ENCODE peak calls at places on chromosomes 13 and 19, in six cellular contexts. P, T, Q, R, Y and V are unnamed samples.

GRCh38 chr13:79874396-79875360 is 393.7 kb downstream of the NDFIP2 start:
- DNase-seq in Q (no peak), T (no peak), P (peak), R (no peak), Y (peak), V (peak)

GRCh38 chr19:13790354-13790753 is 4.9 kb upstream of the ZSWIM4 start:
- DNase-seq in Y (peak), Q (no peak), T (no peak), R (no peak), P (peak), V (no peak)

GRCh38 chr13:100394005-100394695 is 194.4 kb downstream of the GGACT start:
- DNase-seq in Q (no peak), T (peak), R (no peak), P (peak), Y (peak), V (peak)

GRCh38 chr13:19587635-19588300 is 26.4 kb upstream of the TPTE2 start:
- DNase-seq in Y (peak), R (no peak), Q (no peak), T (peak), P (peak), V (peak)

GRCh38 chr13:113187905-113188595 is 20.4 kb downstream of the PCID2 start:
- DNase-seq in Y (no peak), Q (no peak), P (peak), R (no peak), T (no peak), V (no peak)

GRCh38 chr13:39577833-39578232 is 25.2 kb downstream of the LHFPL6 start:
- DNase-seq in T (peak), P (no peak), R (no peak), Q (no peak), Y (no peak), V (no peak)

GRCh38 chr13:73417012-73417615 is 358.3 kb downstream of the KLF5 start:
- DNase-seq in T (no peak), P (no peak), R (no peak), Q (no peak), Y (peak), V (peak)

GRCh38 chr13:113537909-113538688 is 46.5 kb upstream of the TFDP1 start:
- DNase-seq in T (no peak), R (peak), P (no peak), Y (no peak), Q (no peak), V (no peak)

GRCh38 chr19:1453525-1454371 is 3.8 kb downstream of the APC2 start:
- DNase-seq in Q (no peak), T (no peak), R (no peak), P (peak), Y (peak), V (peak)

GRCh38 chr13:27264181-27264580 is 6.4 kb upstream of the RASL11A start:
- DNase-seq in Q (no peak), R (no peak), Y (peak), T (peak), P (peak), V (peak)

GRCh38 chr13:110304256-110304655 is 2.7 kb downstream of the COL4A1 start:
- DNase-seq in Q (peak), T (no peak), Y (peak), R (no peak), P (peak), V (peak)

GRCh38 chr19:12668937-12669271 is 2.3 kb downstream of the WDR83 start:
- DNase-seq in Y (peak), Q (no peak), T (peak), P (peak), R (peak), V (peak)

GRCh38 chr19:18093439-18094161 is 4.0 kb upstream of the MAST3 start:
- DNase-seq in P (no peak), T (no peak), R (no peak), Q (no peak), Y (no peak), V (peak)

GRCh38 chr13:57933606-57934005 is 302.1 kb downstream of the PCDH17 start:
- DNase-seq in Y (no peak), T (no peak), R (no peak), Q (no peak), P (peak), V (no peak)

GRCh38 chr19:28968721-28969120 is 244.2 kb downstream of the UQCRFS1 start:
- DNase-seq in P (no peak), Q (no peak), Y (no peak), R (no peak), T (no peak), V (peak)

DNA sequence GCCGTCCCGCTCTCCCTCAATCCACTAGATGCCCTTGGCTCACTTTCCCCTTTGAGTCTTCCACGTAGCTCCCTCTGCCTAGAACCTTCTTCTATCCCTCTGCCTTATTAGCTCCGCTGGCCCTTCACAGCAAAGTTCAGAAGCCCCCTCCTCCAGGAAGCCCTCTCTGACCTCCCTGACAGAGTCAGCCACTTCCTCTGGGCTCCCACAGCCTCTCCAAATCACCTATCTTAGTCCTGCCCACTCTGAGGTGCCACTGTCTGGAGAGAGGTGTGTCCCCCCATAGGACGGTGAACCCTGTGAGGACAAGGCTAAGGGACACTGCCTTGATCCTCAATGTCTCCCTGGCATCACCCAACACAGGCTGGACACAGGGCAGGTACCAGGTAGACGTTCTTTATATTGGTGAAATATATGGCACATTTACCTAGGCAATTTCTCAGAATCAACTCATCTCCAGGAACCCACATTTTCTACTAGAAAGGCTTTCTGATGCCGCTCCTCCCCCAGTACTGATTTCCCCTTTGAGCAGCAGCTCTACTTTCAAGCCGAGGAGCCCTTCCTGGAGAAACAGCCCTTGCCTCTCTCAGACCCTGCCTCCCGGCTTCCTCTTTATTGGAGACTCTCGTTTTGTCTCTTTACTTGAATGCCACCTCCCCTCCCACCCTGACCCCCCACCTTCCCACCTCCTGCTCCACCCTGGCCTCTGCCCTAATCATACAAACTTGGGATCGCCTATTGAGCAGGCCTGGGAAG is 3.4 kb upstream of the TGFB1 start:
- DNase-seq in P (no peak), Y (no peak), T (no peak), Q (no peak), R (no peak), V (no peak)
- H3K4me3 ChIP-seq in P (no peak), Y (no peak), T (no peak), Q (no peak), R (no peak), V (no peak)

GRCh38 chr13:46012404-46012803 is 40.1 kb downstream of the ZC3H13 start:
- DNase-seq in Q (no peak), R (no peak), P (no peak), T (no peak), Y (no peak), V (no peak)

GRCh38 chr13:46016216-46016615 is 36.3 kb downstream of the ZC3H13 start:
- DNase-seq in P (no peak), R (no peak), T (no peak), Y (no peak), Q (no peak), V (no peak)

GRCh38 chr13:46010148-46010547 is 42.4 kb downstream of the ZC3H13 start:
- DNase-seq in Q (no peak), P (no peak), Y (peak), R (no peak), T (no peak), V (peak)

GRCh38 chr13:46015374-46015773 is 37.2 kb downstream of the ZC3H13 start:
- DNase-seq in Y (peak), P (peak), R (no peak), T (no peak), Q (no peak), V (no peak)
- TF ChIP-seq CTCF in Y (no peak), P (no peak), R (no peak), T (no peak), Q (no peak), V (no peak)

DNA sequence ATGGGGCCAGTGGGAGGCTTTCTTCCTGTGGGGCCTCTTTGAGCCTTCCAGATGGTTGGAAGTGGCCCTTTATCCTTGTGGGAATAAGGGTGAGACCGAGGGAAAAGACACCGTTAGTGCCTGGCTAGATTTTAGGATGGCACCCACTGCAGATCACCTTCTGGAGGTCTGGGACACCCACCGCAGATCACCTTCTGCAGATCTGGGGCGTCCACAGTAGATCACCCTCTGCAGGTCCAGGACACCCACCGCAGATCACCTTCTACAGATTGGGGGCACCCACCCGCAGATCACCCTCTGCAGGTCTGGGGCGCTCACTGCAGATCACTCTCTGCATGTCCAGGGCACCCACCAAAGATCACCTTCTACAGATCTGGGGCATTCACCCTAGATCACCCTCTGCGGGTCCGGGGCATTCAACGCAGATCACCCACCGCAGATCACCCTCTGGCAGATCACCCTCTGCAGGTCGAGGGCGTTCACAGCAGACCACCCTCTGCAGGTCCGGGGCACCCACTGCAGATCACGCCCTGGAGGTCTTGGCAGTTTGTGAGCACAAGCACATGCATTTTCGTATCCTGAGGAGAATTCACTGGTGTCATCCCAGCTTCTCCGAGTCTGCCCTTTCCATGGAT is 153.4 kb upstream of the TSHZ3 start:
- DNase-seq in Y (no peak), P (no peak), Q (no peak), T (no peak), R (no peak), V (no peak)
- H3K4me3 ChIP-seq in Y (no peak), P (no peak), Q (no peak), T (no peak), R (no peak), V (no peak)

GRCh38 chr19:50461066-50461875 is 15.0 kb upstream of the EMC10 start:
- DNase-seq in Y (peak), T (peak), Q (peak), P (peak), R (no peak), V (peak)
- TF ChIP-seq CTCF in Y (peak), T (peak), Q (peak), P (peak), R (peak), V (peak)

DNA sequence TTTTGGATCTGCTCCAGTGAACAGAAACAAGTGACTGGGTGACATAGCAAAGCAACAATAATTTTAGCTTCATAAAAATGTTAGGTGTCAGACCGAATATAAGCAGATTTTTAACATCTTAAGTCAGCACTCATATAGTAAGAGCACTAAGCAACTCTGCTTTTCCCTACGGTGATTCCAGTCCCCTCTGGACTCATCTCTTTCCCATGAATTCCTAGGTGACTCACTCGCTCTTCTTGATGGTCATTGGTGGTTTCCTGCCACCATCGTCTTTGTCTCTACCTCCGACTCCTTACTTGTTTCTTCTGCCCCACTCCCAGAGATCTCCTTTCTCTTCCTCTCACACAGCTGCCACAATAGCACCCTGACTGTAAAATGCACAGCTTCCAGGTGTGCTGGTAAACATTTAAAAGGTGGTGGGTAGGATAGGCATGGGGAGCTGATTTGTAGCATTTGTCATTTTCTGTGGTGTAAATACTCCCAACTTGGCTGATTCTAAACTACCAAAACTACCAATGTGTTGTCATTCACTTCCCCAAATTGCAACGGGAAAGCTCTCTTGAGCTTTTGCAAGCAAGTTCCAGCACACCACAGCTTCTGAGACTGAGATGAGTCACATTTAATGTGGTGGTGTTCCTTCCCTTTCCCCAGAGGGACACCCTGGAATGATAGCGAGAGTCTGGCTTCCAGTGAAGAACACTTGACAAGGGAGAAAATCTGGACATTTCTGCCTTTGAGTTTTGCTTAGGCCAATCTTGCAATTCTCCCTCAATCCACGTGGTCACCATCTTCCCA is 42.8 kb upstream of the CLDN10 start:
- DNase-seq in Y (peak), R (no peak), Q (no peak), T (no peak), P (peak), V (peak)
- H3K4me3 ChIP-seq in Y (no peak), R (no peak), Q (no peak), T (no peak), P (no peak), V (no peak)